ENCODE peak calls at places on chromosomes 2 and 18, in four cellular contexts. J, M, B and E are unnamed samples.

GRCh38 chr18:45166341-45167108 is 448.8 kb upstream of the SLC14A2 start:
- DNase-seq in M (no peak), J (no peak), B (no peak), E (no peak)

GRCh38 chr2:23673830-23674679 is 252.9 kb downstream of the ATAD2B start:
- DNase-seq in M (no peak), B (no peak), J (no peak), E (no peak)

GRCh38 chr2:172970660-172971059 is 105.0 kb upstream of the MAP3K20 start:
- DNase-seq in J (no peak), M (no peak), B (peak; percentile 53), E (no peak)

GRCh38 chr2:62698653-62699052 is 6.9 kb upstream of the EHBP1 start:
- DNase-seq in M (no peak), B (no peak), J (no peak), E (no peak)

GRCh38 chr18:54964741-54965140 is 5.5 kb upstream of the CCDC68 start:
- DNase-seq in B (no peak), J (no peak), M (no peak), E (no peak)

GRCh38 chr2:62238236-62238635 is 42.3 kb downstream of the B3GNT2 start:
- DNase-seq in B (no peak), J (no peak), M (no peak), E (no peak)

GRCh38 chr2:206556357-206556949 is 85.8 kb upstream of the FAM237A start:
- DNase-seq in B (no peak), J (no peak), M (no peak), E (no peak)

GRCh38 chr18:45672637-45673036 is 51.3 kb upstream of the SLC14A1 start:
- DNase-seq in B (no peak), J (no peak), M (no peak), E (no peak)

GRCh38 chr2:119126650-119127049 is 31.9 kb downstream of the C1QL2 start:
- DNase-seq in B (peak; percentile 53), J (peak; percentile 24), M (peak; percentile 48), E (peak; percentile 34)

GRCh38 chr2:226423498-226423960 is 376.1 kb downstream of the IRS1 start:
- DNase-seq in M (no peak), B (peak; percentile 27), J (no peak), E (peak; percentile 88)

GRCh38 chr2:95329891-95330822 is 33.0 kb downstream of the KCNIP3 start:
- DNase-seq in B (no peak), J (no peak), M (peak; percentile 46), E (no peak)

GRCh38 chr2:191758420-191759199 is 80.7 kb downstream of the NABP1 start:
- DNase-seq in B (peak; percentile 57), M (peak; percentile 22), J (no peak), E (peak; percentile 77)

GRCh38 chr2:226461981-226462380 is 337.6 kb downstream of the IRS1 start:
- DNase-seq in B (no peak), J (no peak), M (no peak), E (no peak)

GRCh38 chr2:56811401-56811800 is 627.6 kb downstream of the CCDC85A start:
- DNase-seq in M (no peak), J (no peak), B (no peak), E (no peak)

GRCh38 chr2:171206422-171207115 is 45.9 kb upstream of the TLK1 start:
- DNase-seq in B (no peak), M (no peak), J (no peak), E (no peak)

GRCh38 chr2:195473802-195474201 is 183.2 kb upstream of the SLC39A10 start:
- DNase-seq in B (no peak), M (no peak), J (no peak), E (no peak)

GRCh38 chr18:7202119-7202680 is 28.7 kb upstream of the LRRC30 start:
- DNase-seq in J (no peak), M (no peak), B (no peak), E (no peak)

GRCh38 chr2:17166506-17166905 is 351.7 kb downstream of the RAD51AP2 start:
- DNase-seq in M (no peak), J (no peak), B (no peak), E (no peak)

GRCh38 chr2:27713201-27713600 is 49.5 kb downstream of the SLC4A1AP start:
- DNase-seq in J (no peak), B (no peak), M (no peak), E (no peak)

GRCh38 chr2:62578837-62579640 is 73.0 kb upstream of the TMEM17 start:
- DNase-seq in J (no peak), B (no peak), M (no peak), E (no peak)

GRCh38 chr2:75556679-75557366 is 3.9 kb downstream of the EVA1A start:
- DNase-seq in J (no peak), B (no peak), M (no peak), E (no peak)

GRCh38 chr2:159226608-159227007 is 59.9 kb downstream of the WDSUB1 start:
- DNase-seq in B (no peak), J (no peak), M (no peak), E (no peak)

GRCh38 chr2:240390091-240391073 is 45.1 kb upstream of the GPC1 start:
- DNase-seq in M (peak; percentile 18), J (no peak), B (no peak), E (peak; percentile 10)

GRCh38 chr2:24334245-24334633 is 26.1 kb downstream of the ITSN2 start:
- DNase-seq in M (no peak), B (no peak), J (no peak), E (no peak)